ENCODE peak calls at places on chromosome 20, in seven cellular contexts. One of them, this sample, is unnamed.

GRCh38 chr20:46545077-46545826 is 5.2 kb downstream of the OCSTAMP start:
- DNase-seq in SJSA1: no peak
- DNase-seq in glutamatergic neuron: no peak
- DNase-seq in myocyte: peak
- DNase-seq in psoas muscle: no peak
- DNase-seq in epithelial cell of esophagus: peak
- DNase-seq in ovary: no peak
- DNase-seq in this sample: no peak

GRCh38 chr20:34390769-34391447 is 27.8 kb downstream of the ITCH start:
- DNase-seq in SJSA1: peak
- DNase-seq in glutamatergic neuron: no peak
- DNase-seq in myocyte: peak
- DNase-seq in psoas muscle: peak
- DNase-seq in epithelial cell of esophagus: peak
- DNase-seq in ovary: peak
- DNase-seq in this sample: peak

GRCh38 chr20:10662151-10662550 is 11.6 kb downstream of the JAG1 start:
- DNase-seq in SJSA1: no peak
- DNase-seq in glutamatergic neuron: no peak
- DNase-seq in myocyte: no peak
- DNase-seq in psoas muscle: no peak
- DNase-seq in epithelial cell of esophagus: no peak
- DNase-seq in ovary: no peak
- DNase-seq in this sample: no peak

GRCh38 chr20:4780245-4780644 is 58.5 kb downstream of the PRND start:
- DNase-seq in SJSA1: no peak
- DNase-seq in glutamatergic neuron: no peak
- DNase-seq in myocyte: no peak
- DNase-seq in psoas muscle: no peak
- DNase-seq in epithelial cell of esophagus: no peak
- DNase-seq in ovary: no peak
- DNase-seq in this sample: no peak

GRCh38 chr20:58659841-58660240 is 8.8 kb downstream of the STX16 start:
- DNase-seq in SJSA1: no peak
- DNase-seq in glutamatergic neuron: no peak
- DNase-seq in myocyte: no peak
- DNase-seq in psoas muscle: no peak
- DNase-seq in epithelial cell of esophagus: peak
- DNase-seq in ovary: no peak
- DNase-seq in this sample: no peak

GRCh38 chr20:48302149-48302548 is 516.9 kb upstream of the SULF2 start:
- DNase-seq in SJSA1: no peak
- DNase-seq in glutamatergic neuron: no peak
- DNase-seq in myocyte: no peak
- DNase-seq in psoas muscle: no peak
- DNase-seq in epithelial cell of esophagus: no peak
- DNase-seq in ovary: no peak
- DNase-seq in this sample: no peak

GRCh38 chr20:35276408-35276807 is 1.5 kb downstream of the MMP24OS start:
- DNase-seq in SJSA1: no peak
- DNase-seq in glutamatergic neuron: no peak
- DNase-seq in myocyte: no peak
- DNase-seq in psoas muscle: no peak
- DNase-seq in epithelial cell of esophagus: no peak
- DNase-seq in ovary: no peak
- DNase-seq in this sample: no peak

GRCh38 chr20:40568200-40568599 is 120.8 kb downstream of the MAFB start:
- DNase-seq in SJSA1: no peak
- DNase-seq in glutamatergic neuron: no peak
- DNase-seq in myocyte: no peak
- DNase-seq in psoas muscle: no peak
- DNase-seq in epithelial cell of esophagus: peak
- DNase-seq in ovary: no peak
- DNase-seq in this sample: no peak

GRCh38 chr20:57061058-57061900 is 205.2 kb downstream of the BMP7 start:
- DNase-seq in SJSA1: peak
- DNase-seq in glutamatergic neuron: peak
- DNase-seq in myocyte: no peak
- DNase-seq in psoas muscle: no peak
- DNase-seq in epithelial cell of esophagus: peak
- DNase-seq in ovary: no peak
- DNase-seq in this sample: peak

GRCh38 chr20:53413188-53413631 is 180.4 kb downstream of the ZNF217 start:
- DNase-seq in SJSA1: no peak
- DNase-seq in glutamatergic neuron: peak
- DNase-seq in myocyte: peak
- DNase-seq in psoas muscle: peak
- DNase-seq in epithelial cell of esophagus: peak
- DNase-seq in ovary: no peak
- DNase-seq in this sample: no peak

GRCh38 chr20:46316984-46317684 is 8.8 kb upstream of the CDH22 start:
- DNase-seq in SJSA1: no peak
- DNase-seq in glutamatergic neuron: no peak
- DNase-seq in myocyte: peak
- DNase-seq in psoas muscle: peak
- DNase-seq in epithelial cell of esophagus: no peak
- DNase-seq in ovary: no peak
- DNase-seq in this sample: no peak

GRCh38 chr20:10558635-10559187 is 115.1 kb downstream of the JAG1 start:
- DNase-seq in SJSA1: peak
- DNase-seq in glutamatergic neuron: no peak
- DNase-seq in myocyte: peak
- DNase-seq in psoas muscle: no peak
- DNase-seq in epithelial cell of esophagus: peak
- DNase-seq in ovary: no peak
- DNase-seq in this sample: no peak

GRCh38 chr20:32252189-32252588 is 25.3 kb upstream of the KIF3B start:
- DNase-seq in SJSA1: no peak
- DNase-seq in glutamatergic neuron: no peak
- DNase-seq in myocyte: no peak
- DNase-seq in psoas muscle: no peak
- DNase-seq in epithelial cell of esophagus: no peak
- DNase-seq in ovary: no peak
- DNase-seq in this sample: no peak

GRCh38 chr20:47684306-47685080 is 100.8 kb downstream of the SULF2 start:
- DNase-seq in SJSA1: no peak
- DNase-seq in glutamatergic neuron: no peak
- DNase-seq in myocyte: no peak
- DNase-seq in psoas muscle: peak
- DNase-seq in epithelial cell of esophagus: no peak
- DNase-seq in ovary: no peak
- DNase-seq in this sample: no peak

GRCh38 chr20:36147707-36148106 is 6.8 kb upstream of the EPB41L1 start:
- DNase-seq in SJSA1: no peak
- DNase-seq in glutamatergic neuron: no peak
- DNase-seq in myocyte: peak
- DNase-seq in psoas muscle: no peak
- DNase-seq in epithelial cell of esophagus: no peak
- DNase-seq in ovary: no peak
- DNase-seq in this sample: no peak

GRCh38 chr20:52086878-52087277 is 104.7 kb downstream of the ZFP64 start:
- DNase-seq in SJSA1: no peak
- DNase-seq in glutamatergic neuron: no peak
- DNase-seq in myocyte: no peak
- DNase-seq in psoas muscle: no peak
- DNase-seq in epithelial cell of esophagus: no peak
- DNase-seq in ovary: no peak
- DNase-seq in this sample: no peak

GRCh38 chr20:59817846-59818245 is 115.6 kb downstream of the SYCP2 start:
- DNase-seq in SJSA1: no peak
- DNase-seq in glutamatergic neuron: no peak
- DNase-seq in myocyte: no peak
- DNase-seq in psoas muscle: no peak
- DNase-seq in epithelial cell of esophagus: no peak
- DNase-seq in ovary: no peak
- DNase-seq in this sample: no peak

GRCh38 chr20:43699941-43700565 is 26.7 kb downstream of the GTSF1L start:
- DNase-seq in SJSA1: no peak
- DNase-seq in glutamatergic neuron: no peak
- DNase-seq in myocyte: peak
- DNase-seq in psoas muscle: no peak
- DNase-seq in epithelial cell of esophagus: no peak
- DNase-seq in ovary: no peak
- DNase-seq in this sample: no peak

GRCh38 chr20:51660741-51661608 is 107.2 kb downstream of the ATP9A start:
- DNase-seq in SJSA1: peak
- DNase-seq in glutamatergic neuron: no peak
- DNase-seq in myocyte: no peak
- DNase-seq in psoas muscle: no peak
- DNase-seq in epithelial cell of esophagus: peak
- DNase-seq in ovary: no peak
- DNase-seq in this sample: no peak

GRCh38 chr20:50592282-50593004 is 82.3 kb downstream of the PTPN1 start:
- DNase-seq in SJSA1: no peak
- DNase-seq in glutamatergic neuron: no peak
- DNase-seq in myocyte: no peak
- DNase-seq in psoas muscle: peak
- DNase-seq in epithelial cell of esophagus: no peak
- DNase-seq in ovary: peak
- DNase-seq in this sample: no peak

GRCh38 chr20:1526896-1527295 is 30.6 kb downstream of the SIRPD start:
- DNase-seq in SJSA1: no peak
- DNase-seq in glutamatergic neuron: no peak
- DNase-seq in myocyte: peak
- DNase-seq in psoas muscle: no peak
- DNase-seq in epithelial cell of esophagus: no peak
- DNase-seq in ovary: no peak
- DNase-seq in this sample: no peak

GRCh38 chr20:50999355-50999754 is 23.6 kb downstream of the KCNG1 start:
- DNase-seq in SJSA1: no peak
- DNase-seq in glutamatergic neuron: no peak
- DNase-seq in myocyte: no peak
- DNase-seq in psoas muscle: no peak
- DNase-seq in epithelial cell of esophagus: no peak
- DNase-seq in ovary: no peak
- DNase-seq in this sample: no peak

GRCh38 chr20:48638546-48638945 is 189.3 kb downstream of the PREX1 start:
- DNase-seq in SJSA1: peak
- DNase-seq in glutamatergic neuron: no peak
- DNase-seq in myocyte: peak
- DNase-seq in psoas muscle: no peak
- DNase-seq in epithelial cell of esophagus: no peak
- DNase-seq in ovary: no peak
- DNase-seq in this sample: peak

GRCh38 chr20:6074784-6075183 is 20.9 kb upstream of the LRRN4 start:
- DNase-seq in SJSA1: no peak
- DNase-seq in glutamatergic neuron: no peak
- DNase-seq in myocyte: no peak
- DNase-seq in psoas muscle: no peak
- DNase-seq in epithelial cell of esophagus: no peak
- DNase-seq in ovary: no peak
- DNase-seq in this sample: no peak

GRCh38 chr20:60365063-60365640 is 406.9 kb downstream of the CDH26 start:
- DNase-seq in SJSA1: no peak
- DNase-seq in glutamatergic neuron: no peak
- DNase-seq in myocyte: no peak
- DNase-seq in psoas muscle: no peak
- DNase-seq in epithelial cell of esophagus: no peak
- DNase-seq in ovary: no peak
- DNase-seq in this sample: no peak

GRCh38 chr20:39853664-39854063 is 835.4 kb downstream of the MAFB start:
- DNase-seq in SJSA1: no peak
- DNase-seq in glutamatergic neuron: peak
- DNase-seq in myocyte: peak
- DNase-seq in psoas muscle: no peak
- DNase-seq in epithelial cell of esophagus: peak
- DNase-seq in ovary: no peak
- DNase-seq in this sample: peak

GRCh38 chr20:53621482-53622246 is 28.0 kb upstream of the ZNF217 start:
- DNase-seq in SJSA1: peak
- DNase-seq in glutamatergic neuron: no peak
- DNase-seq in myocyte: peak
- DNase-seq in psoas muscle: peak
- DNase-seq in epithelial cell of esophagus: peak
- DNase-seq in ovary: peak
- DNase-seq in this sample: peak

GRCh38 chr20:63976980-63977391 is 2.5 kb downstream of the SAMD10 start:
- DNase-seq in SJSA1: no peak
- DNase-seq in glutamatergic neuron: peak
- DNase-seq in myocyte: no peak
- DNase-seq in psoas muscle: no peak
- DNase-seq in epithelial cell of esophagus: no peak
- DNase-seq in ovary: no peak
- DNase-seq in this sample: no peak

This sample was measured in SW 1271.